ENCODE peak calls at places on chromosome 10, in nine cellular contexts. Q, R, T, C, S, G, W, K and L are unnamed samples.

GRCh38 chr10:72066318-72067284 is 21.8 kb downstream of the SPOCK2 start:
- DNase-seq in Q (no peak), R (no peak), T (no peak), C (no peak), S (no peak), G (no peak), W (no peak), K (no peak), L (peak)

GRCh38 chr10:68900427-68901105 is 549 bp upstream of the DDX50 start:
- DNase-seq in Q (peak), R (no peak), T (peak), C (no peak), S (peak), G (peak), W (no peak), K (peak), L (no peak)

GRCh38 chr10:3622427-3622826 is 162.6 kb downstream of the KLF6 start:
- DNase-seq in Q (no peak), R (no peak), T (no peak), C (no peak), S (no peak), G (no peak), W (no peak), K (no peak), L (no peak)

GRCh38 chr10:133042061-133042460 is 45.7 kb upstream of the ADGRA1 start:
- DNase-seq in Q (no peak), R (no peak), T (no peak), C (no peak), S (no peak), G (no peak), W (no peak), K (no peak), L (no peak)

GRCh38 chr10:87915989-87916388 is 52.6 kb downstream of the PTEN start:
- DNase-seq in Q (no peak), R (no peak), T (no peak), C (peak), S (no peak), G (no peak), W (no peak), K (no peak), L (no peak)

GRCh38 chr10:12320892-12321291 is 28.5 kb upstream of the CAMK1D start:
- DNase-seq in Q (no peak), R (no peak), T (no peak), C (no peak), S (no peak), G (no peak), W (no peak), K (no peak), L (no peak)

GRCh38 chr10:127485153-127485857 is 63.8 kb upstream of the NPS start:
- DNase-seq in Q (no peak), R (no peak), T (peak), C (no peak), S (no peak), G (no peak), W (peak), K (peak), L (no peak)

GRCh38 chr10:124589491-124590006 is 127.9 kb downstream of the LHPP start:
- DNase-seq in Q (no peak), R (no peak), T (no peak), C (no peak), S (no peak), G (peak), W (peak), K (no peak), L (no peak)

GRCh38 chr10:133403359-133403758 is 9.4 kb downstream of the MTG1 start:
- DNase-seq in Q (no peak), R (no peak), T (no peak), C (no peak), S (no peak), G (no peak), W (peak), K (no peak), L (no peak)

GRCh38 chr10:12333382-12334185 is 15.8 kb upstream of the CAMK1D start:
- DNase-seq in Q (peak), R (no peak), T (peak), C (no peak), S (peak), G (peak), W (no peak), K (peak), L (peak)

GRCh38 chr10:79192677-79193003 is 123.9 kb downstream of the ZMIZ1 start:
- DNase-seq in Q (no peak), R (no peak), T (no peak), C (peak), S (no peak), G (no peak), W (no peak), K (no peak), L (no peak)

GRCh38 chr10:47367646-47368045 is 16.4 kb downstream of the ZNF488 start:
- DNase-seq in Q (no peak), R (no peak), T (no peak), C (no peak), S (no peak), G (no peak), W (no peak), K (no peak), L (no peak)

GRCh38 chr10:119505131-119505551 is 37.4 kb downstream of the RGS10 start:
- DNase-seq in Q (no peak), R (no peak), T (no peak), C (no peak), S (no peak), G (peak), W (no peak), K (no peak), L (peak)

GRCh38 chr10:113169111-113169510 is 219.1 kb downstream of the TCF7L2 start:
- DNase-seq in Q (no peak), R (no peak), T (no peak), C (no peak), S (no peak), G (no peak), W (no peak), K (no peak), L (no peak)